ENCODE peak calls at places on chromosome 13, in six cellular contexts. E, I, C, Y, G and K are unnamed samples.

GRCh38 chr13:72341904-72342303 is 385.5 kb downstream of the MZT1 start:
- DNase-seq in E (no peak), I (no peak), C (peak), Y (no peak), G (no peak), K (no peak)

GRCh38 chr13:36051082-36051481 is 80.1 kb downstream of the DCLK1 start:
- DNase-seq in E (no peak), I (no peak), C (no peak), Y (no peak), G (no peak), K (no peak)

GRCh38 chr13:112839347-112840105 is 129.5 kb upstream of the MCF2L start:
- DNase-seq in E (no peak), I (peak), C (no peak), Y (peak), G (no peak), K (no peak)

GRCh38 chr13:76425930-76426329 is 460.3 kb downstream of the KCTD12 start:
- DNase-seq in E (no peak), I (no peak), C (no peak), Y (no peak), G (no peak), K (no peak)

GRCh38 chr13:94661396-94661795 is 50.9 kb downstream of the SOX21 start:
- DNase-seq in E (no peak), I (no peak), C (peak), Y (no peak), G (no peak), K (no peak)

GRCh38 chr13:49603318-49603717 is 18.0 kb upstream of the RCBTB1 start:
- DNase-seq in E (no peak), I (no peak), C (no peak), Y (no peak), G (no peak), K (no peak)

GRCh38 chr13:48028066-48028465 is 9.5 kb upstream of the NUDT15 start:
- DNase-seq in E (no peak), I (no peak), C (no peak), Y (no peak), G (no peak), K (no peak)

GRCh38 chr13:25977216-25977615 is 74.6 kb downstream of the SHISA2 start:
- DNase-seq in E (peak), I (no peak), C (peak), Y (no peak), G (no peak), K (peak)

GRCh38 chr13:37313383-37313782 is 207.9 kb upstream of the CSNK1A1L start:
- DNase-seq in E (no peak), I (no peak), C (no peak), Y (no peak), G (no peak), K (no peak)

GRCh38 chr13:34816118-34816517 is 126.0 kb upstream of the NBEA start:
- DNase-seq in E (peak), I (no peak), C (no peak), Y (no peak), G (no peak), K (no peak)

GRCh38 chr13:81320516-81320915 is 979.6 kb upstream of the SPRY2 start:
- DNase-seq in E (no peak), I (no peak), C (no peak), Y (no peak), G (no peak), K (no peak)

GRCh38 chr13:84574851-84575250 is 692.6 kb upstream of the SLITRK1 start:
- DNase-seq in E (no peak), I (no peak), C (no peak), Y (no peak), G (no peak), K (no peak)

GRCh38 chr13:112368883-112369282 is 7.3 kb upstream of the SPACA7 start:
- DNase-seq in E (no peak), I (no peak), C (no peak), Y (no peak), G (no peak), K (no peak)

GRCh38 chr13:94318418-94318817 is 161.1 kb downstream of the DCT start:
- DNase-seq in E (no peak), I (no peak), C (no peak), Y (no peak), G (no peak), K (no peak)

GRCh38 chr13:36788276-36788675 is 30.7 kb upstream of the RFXAP start:
- DNase-seq in E (no peak), I (no peak), C (no peak), Y (no peak), G (no peak), K (no peak)

GRCh38 chr13:66933994-66934393 is 296.1 kb downstream of the PCDH9 start:
- DNase-seq in E (no peak), I (no peak), C (no peak), Y (no peak), G (peak), K (no peak)

GRCh38 chr13:28401303-28402056 is 93.4 kb downstream of the FLT1 start:
- DNase-seq in E (no peak), I (no peak), C (no peak), Y (no peak), G (no peak), K (no peak)

GRCh38 chr13:46211521-46212351 is at the start of gene LRRC63:
- DNase-seq in E (no peak), I (peak), C (peak), Y (no peak), G (peak), K (peak)

GRCh38 chr13:21034602-21035190 is 26.7 kb downstream of the LATS2 start:
- DNase-seq in E (no peak), I (no peak), C (peak), Y (no peak), G (no peak), K (peak)

GRCh38 chr13:27556109-27556508 is 64.2 kb downstream of the LNX2 start:
- DNase-seq in E (no peak), I (no peak), C (no peak), Y (no peak), G (no peak), K (no peak)

GRCh38 chr13:48318714-48319457 is 15.3 kb downstream of the RB1 start:
- DNase-seq in E (no peak), I (no peak), C (no peak), Y (no peak), G (no peak), K (no peak)

GRCh38 chr13:25948910-25949309 is 102.9 kb downstream of the SHISA2 start:
- DNase-seq in E (no peak), I (no peak), C (no peak), Y (no peak), G (no peak), K (no peak)

GRCh38 chr13:46679369-46680180 is 117.4 kb downstream of the ESD start:
- DNase-seq in E (no peak), I (peak), C (peak), Y (peak), G (no peak), K (no peak)

GRCh38 chr13:74290324-74290773 is 156.1 kb upstream of the KLF12 start:
- DNase-seq in E (no peak), I (no peak), C (peak), Y (peak), G (peak), K (peak)

GRCh38 chr13:27770809-27771208 is 21.5 kb upstream of the GSX1 start:
- DNase-seq in E (no peak), I (peak), C (peak), Y (peak), G (no peak), K (peak)

GRCh38 chr13:77523386-77523785 is 12.1 kb upstream of the SCEL start:
- DNase-seq in E (no peak), I (no peak), C (no peak), Y (no peak), G (no peak), K (no peak)

GRCh38 chr13:33445476-33445875 is 159.9 kb upstream of the STARD13 start:
- DNase-seq in E (no peak), I (no peak), C (no peak), Y (no peak), G (no peak), K (no peak)

GRCh38 chr13:33435207-33435606 is 149.7 kb upstream of the STARD13 start:
- DNase-seq in E (no peak), I (no peak), C (no peak), Y (no peak), G (no peak), K (no peak)

GRCh38 chr13:33446821-33447481 is 161.4 kb upstream of the STARD13 start:
- DNase-seq in E (no peak), I (no peak), C (no peak), Y (no peak), G (peak), K (no peak)

GRCh38 chr13:33445024-33445423 is 159.5 kb upstream of the STARD13 start:
- DNase-seq in E (no peak), I (no peak), C (no peak), Y (no peak), G (no peak), K (no peak)

GRCh38 chr13:33441015-33441414 is 155.5 kb upstream of the STARD13 start:
- DNase-seq in E (no peak), I (no peak), C (peak), Y (no peak), G (peak), K (peak)
- TF ChIP-seq CTCF in E (no peak), I (peak), C (peak), Y (peak), G (peak), K (peak)

GRCh38 chr13:80237646-80238045 is 103.3 kb downstream of the SPRY2 start:
- DNase-seq in E (no peak), I (no peak), C (no peak), Y (no peak), G (no peak), K (no peak)
- H2AFZ ChIP-seq in E (no peak), I (no peak), C (no peak), Y (no peak), G (no peak), K (no peak)

GRCh38 chr13:102726430-102726829 is 31.6 kb upstream of the METTL21C start:
- DNase-seq in E (no peak), I (no peak), C (no peak), Y (peak), G (no peak), K (no peak)
- TF ChIP-seq CTCF in E (no peak), I (peak), C (no peak), Y (no peak), G (no peak), K (no peak)

GRCh38 chr13:65473199-65473598 is 1756.9 kb downstream of the PCDH9 start:
- DNase-seq in E (no peak), I (no peak), C (no peak), Y (no peak), G (no peak), K (no peak)

GRCh38 chr13:65470781-65471180 is 1759.4 kb downstream of the PCDH9 start:
- DNase-seq in E (no peak), I (no peak), C (no peak), Y (no peak), G (no peak), K (no peak)

GRCh38 chr13:65468628-65469027 is 1761.5 kb downstream of the PCDH9 start:
- DNase-seq in E (no peak), I (no peak), C (no peak), Y (no peak), G (no peak), K (no peak)

DNA sequence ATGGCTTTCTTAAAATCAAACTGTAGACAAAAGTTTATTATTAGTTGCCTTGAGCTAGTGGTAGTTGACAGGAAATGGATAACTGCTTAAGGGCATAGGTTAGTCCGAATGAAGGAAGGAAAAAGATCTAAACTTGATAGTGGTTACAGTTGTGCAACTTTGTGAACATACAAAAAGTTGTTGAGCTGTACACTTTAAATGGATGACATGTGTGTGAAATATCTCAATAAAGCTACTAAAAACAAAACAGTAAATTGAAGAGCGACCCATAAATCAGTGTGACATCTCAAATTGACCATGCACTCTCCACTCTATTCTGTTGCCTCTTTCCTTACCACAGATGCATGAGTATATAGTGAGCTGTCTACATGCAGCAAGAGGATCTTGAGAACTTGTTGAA is 1757.8 kb downstream of the PCDH9 start:
- DNase-seq in E (no peak), I (no peak), C (no peak), Y (no peak), G (no peak), K (no peak)
- H2AFZ ChIP-seq in E (no peak), I (no peak), C (no peak), Y (no peak), G (no peak), K (no peak)

DNA sequence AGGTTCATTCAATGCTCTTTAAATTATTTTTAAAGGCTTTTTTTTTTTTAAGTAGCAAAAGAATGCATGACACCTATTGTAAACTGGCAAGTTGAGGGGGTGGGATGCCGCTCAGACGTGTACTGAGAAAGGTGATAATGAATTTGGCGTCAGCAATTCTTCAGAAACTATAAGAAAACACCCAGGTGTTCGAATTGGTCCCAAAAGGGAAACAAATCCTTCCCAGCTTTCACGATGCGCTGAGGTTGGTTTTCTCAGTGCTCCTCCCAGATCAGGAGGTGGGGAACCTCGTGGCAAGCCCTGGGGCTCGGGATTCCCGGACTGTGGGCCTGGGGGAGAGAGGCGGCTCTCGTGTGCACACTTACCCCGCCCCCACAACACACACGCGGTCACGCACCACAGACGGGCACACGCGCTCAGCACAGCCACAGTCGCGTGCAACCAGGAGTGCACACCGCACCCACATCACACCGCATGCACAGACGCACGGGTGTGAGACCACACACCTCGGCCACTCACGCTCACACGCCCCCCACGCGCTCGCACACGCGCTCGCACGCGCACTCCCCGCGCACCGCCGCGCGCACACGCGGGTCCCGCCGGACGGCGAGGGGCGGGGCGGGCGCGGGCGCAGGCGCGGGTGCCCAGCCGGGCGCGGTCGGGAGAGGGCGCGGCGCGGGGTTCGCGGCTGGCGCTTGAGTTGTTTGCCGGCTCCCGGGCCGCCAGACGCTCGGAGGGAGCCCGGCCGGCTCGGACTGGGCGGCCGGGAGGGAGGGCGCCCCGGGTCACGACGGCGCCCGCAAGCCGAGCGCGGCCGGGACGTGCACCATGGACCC is at the start of gene FAM124A:
- DNase-seq in E (no peak), I (peak), C (peak), Y (peak), G (peak), K (no peak)
- TF ChIP-seq CTCF in E (peak), I (peak), C (peak), Y (no peak), G (no peak), K (peak)

GRCh38 chr13:85879014-85879413 is 79.8 kb upstream of the SLITRK6 start:
- DNase-seq in E (no peak), I (no peak), C (no peak), Y (no peak), G (no peak), K (no peak)
- H2AFZ ChIP-seq in E (no peak), I (no peak), C (no peak), Y (no peak), G (no peak), K (no peak)

DNA sequence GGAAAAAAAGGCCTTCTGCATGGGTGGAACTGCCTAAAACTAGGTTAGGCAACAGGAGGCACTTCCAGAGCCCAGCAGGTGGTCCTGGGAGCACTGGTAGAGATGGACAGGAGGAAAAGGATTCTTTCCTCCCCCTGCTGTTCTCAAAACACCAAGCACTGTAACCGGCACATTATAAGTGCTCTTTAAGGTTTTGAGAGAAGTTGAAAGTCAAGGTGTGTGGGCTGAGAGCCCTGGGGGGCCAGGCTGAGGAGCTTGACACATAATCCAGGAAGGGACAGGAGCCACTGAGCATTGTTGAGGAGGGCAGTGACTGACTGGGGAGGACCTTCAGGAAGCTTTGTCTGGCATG is 32.3 kb downstream of the SPATA13 start:
- DNase-seq in E (no peak), I (no peak), C (no peak), Y (no peak), G (no peak), K (no peak)
- TF ChIP-seq CTCF in E (no peak), I (no peak), C (no peak), Y (no peak), G (no peak), K (no peak)